ENCODE peak calls at places on chromosomes 4 and X, in five cellular contexts. One of them, this sample, is unnamed.

GRCh38 chrX:34632404-34632803 is 24.7 kb downstream of the TMEM47 start:
- DNase-seq in gastrocnemius medialis: no peak
- DNase-seq in heart left ventricle: no peak
- DNase-seq in transverse colon: no peak
- DNase-seq in HCT116: no peak
- DNase-seq in this sample: no peak

GRCh38 chrX:2320580-2321327 is 180.0 kb downstream of the DHRSX start:
- DNase-seq in heart left ventricle: peak
- DNase-seq in gastrocnemius medialis: peak
- DNase-seq in HCT116: no peak
- DNase-seq in transverse colon: no peak
- DNase-seq in this sample: no peak

GRCh38 chr4:98447648-98448047 is 186.5 kb downstream of the RAP1GDS1 start:
- DNase-seq in transverse colon: peak
- DNase-seq in heart left ventricle: no peak
- DNase-seq in HCT116: no peak
- DNase-seq in gastrocnemius medialis: no peak
- DNase-seq in this sample: no peak

GRCh38 chrX:79592259-79592658 is 225.1 kb upstream of the ITM2A start:
- DNase-seq in heart left ventricle: no peak
- DNase-seq in HCT116: no peak
- DNase-seq in transverse colon: no peak
- DNase-seq in gastrocnemius medialis: no peak
- DNase-seq in this sample: no peak

GRCh38 chrX:114959729-114960128 is 57.7 kb downstream of the IL13RA2 start:
- DNase-seq in heart left ventricle: no peak
- DNase-seq in HCT116: no peak
- DNase-seq in transverse colon: no peak
- DNase-seq in gastrocnemius medialis: no peak
- DNase-seq in this sample: no peak

GRCh38 chrX:49001521-49002090 is 458 bp downstream of the GRIPAP1 start:
- DNase-seq in transverse colon: peak
- DNase-seq in HCT116: peak
- DNase-seq in gastrocnemius medialis: peak
- DNase-seq in heart left ventricle: peak
- DNase-seq in this sample: no peak

GRCh38 chrX:1009771-1010170 is 202.7 kb downstream of the CRLF2 start:
- DNase-seq in gastrocnemius medialis: no peak
- DNase-seq in transverse colon: no peak
- DNase-seq in heart left ventricle: no peak
- DNase-seq in HCT116: no peak
- DNase-seq in this sample: no peak

GRCh38 chrX:148024425-148025148 is 43.5 kb downstream of the FMR1NB start:
- DNase-seq in heart left ventricle: no peak
- DNase-seq in gastrocnemius medialis: no peak
- DNase-seq in transverse colon: no peak
- DNase-seq in HCT116: no peak
- DNase-seq in this sample: no peak

GRCh38 chr4:8837181-8837811 is 34.3 kb downstream of the HMX1 start:
- DNase-seq in gastrocnemius medialis: no peak
- DNase-seq in HCT116: no peak
- DNase-seq in transverse colon: peak
- DNase-seq in heart left ventricle: no peak
- DNase-seq in this sample: peak

GRCh38 chr4:8844976-8845690 is 26.5 kb downstream of the HMX1 start:
- DNase-seq in gastrocnemius medialis: no peak
- DNase-seq in heart left ventricle: no peak
- DNase-seq in transverse colon: peak
- DNase-seq in HCT116: no peak
- DNase-seq in this sample: peak

GRCh38 chrX:149630681-149631292 is 805 bp downstream of the TMEM185A start:
- DNase-seq in gastrocnemius medialis: peak
- DNase-seq in transverse colon: no peak
- DNase-seq in heart left ventricle: peak
- DNase-seq in HCT116: no peak
- DNase-seq in this sample: no peak

GRCh38 chrX:15913161-15913560 is 58.5 kb upstream of the AP1S2 start:
- DNase-seq in transverse colon: no peak
- DNase-seq in gastrocnemius medialis: no peak
- DNase-seq in HCT116: no peak
- DNase-seq in heart left ventricle: no peak
- DNase-seq in this sample: no peak

GRCh38 chr4:13522282-13523104 is 21.8 kb downstream of the NKX3-2 start:
- DNase-seq in heart left ventricle: no peak
- DNase-seq in gastrocnemius medialis: no peak
- DNase-seq in transverse colon: no peak
- DNase-seq in HCT116: no peak
- DNase-seq in this sample: no peak

GRCh38 chr4:154551872-154552686 is 1.9 kb upstream of the PLRG1 start:
- DNase-seq in transverse colon: peak
- DNase-seq in HCT116: peak
- DNase-seq in heart left ventricle: peak
- DNase-seq in gastrocnemius medialis: peak
- DNase-seq in this sample: peak

GRCh38 chr4:123398803-123399637 is 2.4 kb downstream of the SPRY1 start:
- DNase-seq in gastrocnemius medialis: peak
- DNase-seq in transverse colon: peak
- DNase-seq in HCT116: peak
- DNase-seq in heart left ventricle: peak
- DNase-seq in this sample: peak

GRCh38 chrX:69630147-69630546 is 14.2 kb downstream of the EDA start:
- DNase-seq in transverse colon: no peak
- DNase-seq in heart left ventricle: no peak
- DNase-seq in HCT116: no peak
- DNase-seq in gastrocnemius medialis: no peak
- DNase-seq in this sample: no peak

GRCh38 chrX:37993857-37994619 is 12.3 kb upstream of the SYTL5 start:
- DNase-seq in heart left ventricle: no peak
- DNase-seq in transverse colon: peak
- DNase-seq in HCT116: peak
- DNase-seq in gastrocnemius medialis: no peak
- DNase-seq in this sample: no peak

GRCh38 chr4:182478475-182478874 is 235.3 kb downstream of the TENM3 start:
- DNase-seq in HCT116: peak
- DNase-seq in heart left ventricle: no peak
- DNase-seq in gastrocnemius medialis: no peak
- DNase-seq in transverse colon: no peak
- DNase-seq in this sample: no peak

GRCh38 chr4:100240008-100240407 is 49.7 kb upstream of the DDIT4L start:
- DNase-seq in HCT116: no peak
- DNase-seq in heart left ventricle: peak
- DNase-seq in transverse colon: no peak
- DNase-seq in gastrocnemius medialis: no peak
- DNase-seq in this sample: no peak

GRCh38 chr4:119300072-119300387 is 21.9 kb downstream of the FABP2 start:
- DNase-seq in gastrocnemius medialis: peak
- DNase-seq in HCT116: no peak
- DNase-seq in heart left ventricle: peak
- DNase-seq in transverse colon: peak
- DNase-seq in this sample: peak

GRCh38 chr4:26288308-26288982 is 32.4 kb upstream of the RBPJ start:
- DNase-seq in HCT116: no peak
- DNase-seq in gastrocnemius medialis: no peak
- DNase-seq in transverse colon: no peak
- DNase-seq in heart left ventricle: peak
- DNase-seq in this sample: no peak
- TF ChIP-seq POLR2A in HCT116: no peak
- TF ChIP-seq POLR2A in gastrocnemius medialis: no peak
- TF ChIP-seq POLR2A in transverse colon: no peak
- TF ChIP-seq POLR2A in heart left ventricle: no peak
- TF ChIP-seq POLR2A in this sample: no peak

GRCh38 chrX:14871767-14872166 is 1.1 kb downstream of the FANCB start:
- DNase-seq in transverse colon: no peak
- DNase-seq in gastrocnemius medialis: no peak
- DNase-seq in heart left ventricle: no peak
- DNase-seq in HCT116: no peak
- DNase-seq in this sample: no peak
- H3K4me3 ChIP-seq in transverse colon: no peak
- H3K4me3 ChIP-seq in gastrocnemius medialis: no peak
- H3K4me3 ChIP-seq in heart left ventricle: no peak
- H3K4me3 ChIP-seq in HCT116: peak
- H3K4me3 ChIP-seq in this sample: no peak

DNA sequence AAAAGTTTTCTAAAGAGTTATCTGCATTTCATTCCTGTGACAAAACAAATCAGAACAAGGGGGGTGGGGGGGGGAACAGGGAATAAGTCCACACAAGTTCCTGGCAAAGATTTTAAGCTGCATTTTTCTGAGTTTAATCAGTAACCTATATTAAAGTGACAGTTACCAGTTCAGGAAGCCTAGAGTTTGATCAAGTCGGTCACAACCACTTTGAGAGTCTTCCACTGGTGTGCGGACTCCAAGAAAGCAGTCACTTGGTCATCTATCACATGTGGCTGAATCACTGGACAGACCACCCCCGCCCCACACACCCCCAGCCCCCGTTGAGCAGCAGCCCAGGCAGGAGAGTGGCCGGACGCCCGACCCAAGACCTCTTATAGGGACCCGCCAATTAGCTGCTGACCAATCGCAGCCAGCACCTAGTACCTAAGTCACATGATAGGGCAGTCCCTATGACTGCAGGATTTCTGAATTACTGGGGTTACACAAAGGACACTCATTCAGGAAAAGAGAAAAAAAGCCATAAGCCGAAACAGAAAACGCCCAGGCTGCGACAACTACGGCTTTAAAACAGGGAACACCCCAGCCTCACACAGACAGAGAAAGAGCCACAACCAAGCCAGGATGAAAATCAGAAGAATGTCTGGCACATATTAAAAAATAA is 569.4 kb upstream of the DIPK2B start:
- DNase-seq in gastrocnemius medialis: peak
- DNase-seq in heart left ventricle: peak
- DNase-seq in HCT116: no peak
- DNase-seq in transverse colon: peak
- DNase-seq in this sample: peak
- TF ChIP-seq POLR2A in gastrocnemius medialis: peak
- TF ChIP-seq POLR2A in heart left ventricle: no peak
- TF ChIP-seq POLR2A in HCT116: no peak
- TF ChIP-seq POLR2A in transverse colon: peak
- TF ChIP-seq POLR2A in this sample: no peak

GRCh38 chr4:15897577-15897976 is 41.0 kb downstream of the FGFBP1 start:
- DNase-seq in HCT116: no peak
- DNase-seq in transverse colon: no peak
- DNase-seq in gastrocnemius medialis: no peak
- DNase-seq in heart left ventricle: no peak
- DNase-seq in this sample: no peak
- H3K4me3 ChIP-seq in HCT116: no peak
- H3K4me3 ChIP-seq in transverse colon: no peak
- H3K4me3 ChIP-seq in gastrocnemius medialis: no peak
- H3K4me3 ChIP-seq in heart left ventricle: no peak
- H3K4me3 ChIP-seq in this sample: no peak

DNA sequence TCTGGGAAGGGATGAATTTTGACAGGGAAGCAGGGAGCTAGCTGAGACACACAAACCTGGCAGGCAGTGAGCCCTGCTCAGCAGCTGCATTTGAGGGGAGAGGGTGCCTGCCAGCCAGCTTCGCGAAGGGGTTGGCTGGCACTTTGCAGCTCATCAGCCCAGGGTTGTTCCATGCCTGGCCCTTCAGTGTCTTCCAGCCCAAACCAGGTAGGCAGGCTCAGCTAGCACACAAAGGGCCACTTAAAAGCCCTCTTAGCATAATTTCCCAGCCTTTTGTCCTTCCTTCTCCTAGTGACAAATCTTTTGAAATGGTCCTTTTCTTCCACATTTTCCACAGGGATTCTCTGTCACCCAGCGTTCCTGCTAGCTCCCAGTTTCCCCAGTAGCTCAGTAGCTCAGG is 4.3 kb upstream of the FRMPD3 start:
- DNase-seq in heart left ventricle: no peak
- DNase-seq in gastrocnemius medialis: no peak
- DNase-seq in transverse colon: no peak
- DNase-seq in HCT116: no peak
- DNase-seq in this sample: no peak
- TF ChIP-seq POLR2A in heart left ventricle: no peak
- TF ChIP-seq POLR2A in gastrocnemius medialis: no peak
- TF ChIP-seq POLR2A in transverse colon: no peak
- TF ChIP-seq POLR2A in HCT116: no peak
- TF ChIP-seq POLR2A in this sample: no peak

DNA sequence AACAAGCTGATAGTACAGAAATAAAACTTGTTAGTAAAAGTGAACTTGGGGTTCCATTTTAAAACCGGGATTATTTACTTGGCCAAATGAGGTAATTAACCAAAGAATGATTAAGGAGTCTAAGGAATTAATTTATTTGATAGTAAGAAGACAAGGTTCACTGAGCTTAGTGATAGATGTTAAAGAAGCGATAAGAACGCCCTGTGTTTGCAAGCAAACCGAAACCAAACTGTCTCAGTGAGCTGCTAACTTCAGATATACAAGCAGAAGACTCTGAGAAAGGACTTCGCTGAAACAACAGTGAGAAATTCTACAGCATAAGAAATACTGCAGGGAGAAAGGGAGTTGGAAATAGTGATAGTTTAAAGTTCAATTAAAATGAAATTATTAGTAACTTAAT is 37.6 kb upstream of the SHISA3 start:
- DNase-seq in HCT116: no peak
- DNase-seq in gastrocnemius medialis: no peak
- DNase-seq in heart left ventricle: no peak
- DNase-seq in transverse colon: no peak
- DNase-seq in this sample: no peak
- H3K4me3 ChIP-seq in HCT116: no peak
- H3K4me3 ChIP-seq in gastrocnemius medialis: no peak
- H3K4me3 ChIP-seq in heart left ventricle: peak
- H3K4me3 ChIP-seq in transverse colon: no peak
- H3K4me3 ChIP-seq in this sample: no peak

DNA sequence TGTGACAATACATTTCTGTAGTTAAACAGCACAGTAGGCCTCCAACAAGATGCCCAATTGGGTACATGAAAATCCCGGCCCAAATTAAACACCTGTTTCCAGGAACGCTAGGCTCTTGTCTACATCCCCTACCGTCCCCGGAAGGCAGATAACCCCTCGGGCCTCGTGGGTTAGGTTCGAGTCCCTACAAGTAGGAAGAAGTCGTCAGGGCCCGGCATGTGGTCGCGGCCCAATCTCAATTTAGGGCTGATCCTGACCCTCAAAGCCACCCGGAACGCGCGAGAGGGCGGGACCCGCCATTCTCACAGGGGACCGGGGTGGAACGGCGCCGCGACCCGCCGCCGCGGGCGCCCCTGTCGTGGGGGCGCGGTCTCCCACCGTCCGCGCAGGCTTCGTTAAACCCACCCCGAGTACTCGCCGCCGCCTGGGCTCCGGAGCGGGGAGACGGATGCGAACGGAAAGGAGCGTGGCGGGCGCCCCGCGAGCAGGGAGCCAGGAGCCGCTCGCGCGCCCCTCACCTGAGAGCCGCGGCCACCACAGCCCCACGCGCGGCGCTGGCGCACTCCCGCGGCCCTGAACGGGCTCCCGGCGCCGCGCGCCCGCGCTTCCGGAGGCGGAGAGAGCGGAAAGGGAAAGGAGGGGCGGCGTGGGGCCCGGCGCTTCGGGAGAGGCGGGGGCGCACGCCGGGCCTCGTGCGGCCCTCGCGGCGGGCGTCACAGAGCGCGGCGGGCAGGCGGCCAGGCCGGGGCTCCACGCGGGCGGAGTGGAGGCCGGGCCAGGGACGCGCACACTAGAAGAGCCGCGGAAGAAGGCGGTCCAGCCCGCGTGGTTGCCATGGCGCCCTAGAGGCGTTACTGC is at the start of gene CFAP97:
- DNase-seq in transverse colon: peak
- DNase-seq in heart left ventricle: peak
- DNase-seq in gastrocnemius medialis: peak
- DNase-seq in HCT116: peak
- DNase-seq in this sample: peak
- TF ChIP-seq POLR2A in transverse colon: no peak
- TF ChIP-seq POLR2A in heart left ventricle: no peak
- TF ChIP-seq POLR2A in gastrocnemius medialis: peak
- TF ChIP-seq POLR2A in HCT116: peak
- TF ChIP-seq POLR2A in this sample: peak